ENCODE peak calls at places on chromosomes 11 and 22, in seven cellular contexts. R is BJ; A is testis; N is heart left ventricle; Q is CD8-positive, alpha-beta T cell; K is RWPE2; V is esophagus squamous epithelium. X is an unnamed sample. For H3K36me3, the result is how much of the 10 kb centered on the place peaks cover.

GRCh38 chr11:118873804-118874203 is 9.9 kb upstream of the CXCR5 start:
- DNase-seq in Q (no peak), N (no peak), K (no peak), V (no peak), R (no peak), A (no peak), X (no peak)

GRCh38 chr11:61062181-61062955 is 39.9 kb upstream of the CD5 start:
- DNase-seq in R (no peak), V (no peak), Q (no peak), N (no peak), A (no peak), K (no peak), X (no peak)

GRCh38 chr11:66443602-66444001 is 5.0 kb upstream of the MRPL11 start:
- DNase-seq in N (no peak), V (no peak), R (peak), K (no peak), A (no peak), Q (no peak), X (no peak)

GRCh38 chr22:46935506-46936377 is 173.3 kb downstream of the TBC1D22A start:
- DNase-seq in R (no peak), N (no peak), A (no peak), Q (no peak), V (no peak), K (no peak), X (no peak)

GRCh38 chr22:17672417-17672991 is 33.9 kb downstream of the BCL2L13 start:
- DNase-seq in K (no peak), V (no peak), Q (no peak), N (no peak), R (no peak), A (no peak), X (no peak)

GRCh38 chr22:31956360-31956759 is 12.0 kb downstream of the YWHAH start:
- DNase-seq in V (no peak), R (no peak), N (no peak), K (no peak), Q (no peak), A (no peak), X (no peak)

GRCh38 chr11:19498986-19499669 is 213.5 kb upstream of the NAV2 start:
- DNase-seq in R (no peak), Q (no peak), N (no peak), V (no peak), A (no peak), K (no peak), X (no peak)

GRCh38 chr11:93903989-93904388 is 53.6 kb upstream of the VSTM5 start:
- DNase-seq in V (no peak), N (no peak), A (no peak), K (no peak), Q (no peak), R (no peak), X (no peak)

GRCh38 chr22:47126344-47126811 is 363.9 kb downstream of the TBC1D22A start:
- DNase-seq in N (peak), A (no peak), K (peak), Q (no peak), V (no peak), R (no peak), X (peak)

GRCh38 chr11:119584193-119585037 is 144.6 kb downstream of the NECTIN1 start:
- DNase-seq in Q (no peak), K (no peak), R (no peak), A (peak), N (no peak), V (no peak), X (peak)

GRCh38 chr11:68382358-68382998 is 70.1 kb downstream of the LRP5 start:
- DNase-seq in R (no peak), K (no peak), V (no peak), A (no peak), N (no peak), Q (no peak), X (no peak)

GRCh38 chr22:23180301-23180892 is at the start of gene BCR:
- DNase-seq in R (no peak), Q (peak), K (no peak), V (no peak), N (peak), A (peak), X (peak)

GRCh38 chr11:21969841-21970240 is 223.0 kb upstream of the ANO5 start:
- DNase-seq in A (no peak), Q (no peak), N (no peak), K (no peak), V (no peak), R (no peak), X (no peak)

GRCh38 chr11:35101223-35101622 is 37.7 kb upstream of the CD44 start:
- DNase-seq in A (no peak), Q (no peak), K (no peak), V (no peak), R (no peak), N (no peak), X (no peak)

GRCh38 chr22:48256776-48257689 is 1494.6 kb downstream of the TBC1D22A start:
- DNase-seq in R (no peak), N (no peak), K (no peak), Q (no peak), V (no peak), A (no peak), X (no peak)

GRCh38 chr11:36149538-36150242 is 139.5 kb downstream of the COMMD9 start:
- DNase-seq in V (no peak), K (peak), A (peak), N (peak), Q (no peak), R (peak), X (peak)

GRCh38 chr22:17929909-17930308 is 94.5 kb downstream of the MICAL3 start:
- DNase-seq in A (no peak), V (no peak), Q (no peak), K (no peak), N (no peak), R (no peak), X (no peak)

GRCh38 chr22:17106785-17107546 is 14.2 kb downstream of the TMEM121B start:
- DNase-seq in R (no peak), K (no peak), A (no peak), N (no peak), V (no peak), Q (no peak), X (peak)

GRCh38 chr11:1100417-1101245 is 26.0 kb downstream of the MUC2 start:
- DNase-seq in K (peak), R (no peak), Q (no peak), A (no peak), V (no peak), N (no peak), X (peak)

GRCh38 chr22:30008401-30008800 is 71.9 kb upstream of the HORMAD2 start:
- DNase-seq in V (no peak), A (no peak), R (no peak), Q (no peak), N (no peak), K (no peak), X (no peak)

GRCh38 chr22:37824674-37825641 is 1.8 kb downstream of the GALR3 start:
- DNase-seq in Q (no peak), N (no peak), R (no peak), K (no peak), A (peak), V (no peak), X (peak)

GRCh38 chr11:71115770-71116434 is 136.5 kb downstream of the SHANK2 start:
- DNase-seq in Q (no peak), N (no peak), R (no peak), A (no peak), K (no peak), V (no peak), X (peak)

GRCh38 chr11:119754656-119755350 is 25.8 kb upstream of the NECTIN1 start:
- DNase-seq in K (peak), A (no peak), Q (no peak), R (no peak), V (no peak), N (no peak), X (no peak)

GRCh38 chr22:41914611-41915034 is 251 bp downstream of the SHISA8 start:
- DNase-seq in V (no peak), Q (no peak), R (no peak), N (no peak), K (no peak), A (no peak), X (no peak)

GRCh38 chr22:41912338-41913039 is 2.4 kb downstream of the SHISA8 start:
- DNase-seq in Q (no peak), A (no peak), N (no peak), R (no peak), K (no peak), V (no peak), X (no peak)

GRCh38 chr22:41911292-41911611 is 3.6 kb downstream of the SHISA8 start:
- DNase-seq in N (no peak), K (no peak), V (no peak), R (no peak), Q (no peak), A (no peak), X (no peak)

GRCh38 chr22:41913842-41914534 is 886 bp downstream of the SHISA8 start:
- DNase-seq in R (no peak), Q (no peak), V (no peak), K (no peak), N (no peak), A (no peak), X (no peak)

DNA sequence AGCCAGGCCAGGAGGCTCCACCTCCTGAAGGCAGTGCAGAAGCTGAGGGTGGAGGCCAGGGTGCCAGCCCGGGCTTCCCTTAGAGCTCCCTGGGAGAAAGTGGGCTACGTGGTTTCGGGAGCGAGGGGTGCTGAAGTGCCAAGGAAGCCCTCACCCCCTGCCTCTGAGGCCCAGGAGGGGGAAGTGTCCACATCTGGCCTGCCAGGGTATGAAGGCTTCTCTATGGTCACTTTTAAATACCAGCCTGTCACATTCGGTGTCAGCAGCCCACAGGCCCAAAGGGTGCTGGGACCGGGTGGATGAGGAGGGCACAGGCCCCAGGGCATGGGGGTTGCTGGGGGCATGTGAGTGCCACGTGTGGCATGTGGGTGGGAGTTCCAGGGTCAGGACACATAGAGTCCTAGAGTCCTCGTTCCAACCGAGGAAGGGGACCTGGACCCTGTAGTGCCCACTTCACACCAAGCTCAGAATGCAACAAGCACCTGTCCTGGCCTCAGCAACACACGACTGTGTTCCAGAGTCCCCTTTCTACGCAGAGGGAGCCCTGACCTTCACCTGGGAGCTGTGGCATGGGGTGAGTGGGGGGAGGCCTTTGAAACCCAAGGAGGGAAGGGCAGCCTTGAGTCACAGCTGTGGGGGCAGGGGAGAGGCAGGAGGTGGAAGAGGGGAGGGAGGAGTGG is 1.7 kb downstream of the SHISA8 start:
- DNase-seq in V (no peak), A (no peak), K (no peak), R (no peak), Q (no peak), N (no peak), X (no peak)
- H3K4me3 ChIP-seq in V (no peak), A (no peak), K (no peak), R (no peak), Q (no peak), N (no peak), X (no peak)

DNA sequence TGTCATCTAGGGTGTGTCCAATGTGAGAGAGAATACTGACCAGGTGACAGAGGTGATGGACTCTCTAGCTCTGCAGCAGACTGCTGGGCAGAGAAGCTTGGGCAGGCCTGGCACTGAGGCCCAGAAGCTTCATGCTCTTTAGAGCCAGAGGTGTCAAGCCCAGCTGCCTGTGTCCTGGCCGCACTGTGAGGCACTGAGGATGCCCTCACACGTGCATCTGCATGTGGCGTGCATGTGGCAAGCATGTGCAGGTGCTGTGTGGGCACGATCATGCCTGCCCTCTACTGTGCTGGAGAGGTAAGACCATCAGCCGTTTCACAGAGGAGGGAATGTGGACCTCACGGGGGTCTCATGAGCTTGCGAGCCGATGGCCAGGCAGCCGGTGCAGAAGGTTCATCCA is 15.8 kb upstream of the TXNRD2 start:
- DNase-seq in A (no peak), K (peak), N (no peak), Q (no peak), R (no peak), V (no peak), X (peak)
- TF ChIP-seq CTCF in A (no peak), K (peak), N (no peak), Q (no peak), R (peak), V (no peak), X (no peak)

DNA sequence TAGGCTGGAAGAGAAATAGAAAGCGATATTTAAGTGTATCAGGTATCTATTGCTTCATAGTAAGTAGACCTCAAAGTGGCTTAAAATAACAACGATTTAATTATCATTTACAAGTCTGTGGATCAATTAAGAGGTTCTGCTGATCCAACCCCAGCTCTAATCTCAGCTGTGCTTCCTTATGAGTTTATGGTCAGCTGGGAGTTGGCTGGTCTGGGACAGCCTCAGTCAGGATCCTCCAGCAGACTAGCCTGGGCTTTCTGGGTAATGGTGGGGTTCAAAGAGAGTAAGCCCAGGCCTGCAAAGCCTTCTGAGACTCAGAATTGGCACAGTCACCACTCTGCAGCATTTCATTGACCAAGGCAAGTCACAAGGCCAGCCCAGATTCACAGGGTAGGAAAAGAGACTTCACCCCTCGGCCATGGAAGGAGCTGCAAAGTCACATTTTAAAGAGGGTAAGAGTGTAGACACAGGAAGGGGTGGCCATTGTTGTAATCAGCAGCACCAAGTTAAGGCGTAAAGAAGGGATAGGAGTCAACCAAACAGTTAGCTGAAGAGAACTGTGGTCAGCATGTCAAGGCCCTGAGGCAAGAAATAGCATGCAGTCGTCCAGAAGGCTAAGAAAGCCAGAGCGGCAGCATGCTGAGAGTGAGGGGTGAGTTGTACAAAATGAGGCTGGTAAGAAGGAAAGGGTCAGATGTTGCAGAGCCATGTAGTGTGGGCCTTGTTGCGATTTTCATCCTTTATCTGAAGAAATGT is 168.2 kb downstream of the ETS1 start:
- DNase-seq in V (no peak), N (no peak), A (no peak), K (no peak), R (no peak), Q (no peak), X (no peak)
- H3K36me3 ChIP-seq in V (under half), N (under half), A (under half), K (under half), R (under half), Q (under half), X (under half)

GRCh38 chr11:86644291-86644690 is 28.1 kb downstream of the ME3 start:
- DNase-seq in R (peak), A (no peak), K (no peak), V (no peak), N (no peak), Q (no peak), X (no peak)
- H3K4me3 ChIP-seq in R (no peak), A (no peak), K (no peak), V (no peak), N (no peak), Q (no peak), X (no peak)

GRCh38 chr11:112289588-112290461 is 29.2 kb upstream of the PLET1 start:
- DNase-seq in A (peak), V (no peak), K (peak), R (no peak), N (peak), Q (peak), X (peak)
- TF ChIP-seq CTCF in A (peak), V (peak), K (peak), R (peak), N (peak), Q (peak), X (peak)

GRCh38 chr11:12218909-12219308 is 108.5 kb downstream of the MICAL2 start:
- DNase-seq in K (no peak), N (no peak), V (no peak), Q (no peak), A (no peak), R (no peak), X (no peak)
- H3K36me3 ChIP-seq in K (half or more), N (under half), V (under half), Q (under half), A (under half), R (under half), X (under half)

GRCh38 chr22:26512149-26512793 is at the start of gene TFIP11:
- DNase-seq in N (peak), Q (peak), R (peak), A (peak), K (peak), V (peak), X (peak)

GRCh38 chr22:26514419-26515161 is 2.3 kb upstream of the TFIP11 start:
- DNase-seq in A (no peak), V (no peak), K (no peak), Q (no peak), R (no peak), N (no peak), X (no peak)

GRCh38 chr22:26516503-26516902 is 4.2 kb upstream of the TFIP11 start:
- DNase-seq in V (no peak), Q (no peak), A (no peak), R (no peak), N (no peak), K (no peak), X (no peak)

GRCh38 chr22:26515938-26516337 is 3.7 kb upstream of the TFIP11 start:
- DNase-seq in R (no peak), N (no peak), V (no peak), K (no peak), Q (no peak), A (no peak), X (no peak)

GRCh38 chr22:26513852-26514251 is 1.6 kb upstream of the TFIP11 start:
- DNase-seq in Q (no peak), V (no peak), A (no peak), R (no peak), N (no peak), K (no peak), X (no peak)
- H3K4me3 ChIP-seq in Q (no peak), V (no peak), A (no peak), R (no peak), N (no peak), K (peak), X (no peak)

DNA sequence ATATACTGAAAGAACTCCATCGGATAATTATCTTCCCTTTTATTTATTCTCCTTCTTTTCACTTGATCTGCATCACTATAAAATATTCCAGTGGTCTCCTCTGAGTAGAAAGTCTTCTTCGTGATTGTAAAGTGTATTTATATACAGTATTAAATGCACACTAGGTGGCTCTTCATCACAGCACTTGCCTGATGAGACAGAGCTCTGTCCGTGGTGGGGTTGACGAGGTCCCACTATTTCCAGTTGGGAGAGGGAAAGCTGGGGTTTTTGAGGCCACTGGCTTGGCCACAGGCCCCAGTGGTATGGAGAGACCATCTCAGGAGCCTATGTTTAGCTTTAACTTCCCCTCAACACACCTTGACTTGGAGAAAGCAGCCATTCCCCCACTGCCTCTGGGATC is 31.6 kb upstream of the ZBTB16 start:
- DNase-seq in R (no peak), V (no peak), Q (no peak), N (no peak), A (no peak), K (no peak), X (no peak)
- TF ChIP-seq CTCF in R (peak), V (no peak), Q (no peak), N (no peak), A (no peak), K (no peak), X (no peak)

GRCh38 chr11:74957937-74958629 is 9.0 kb downstream of the SPCS2 start:
- DNase-seq in V (no peak), R (no peak), A (no peak), K (no peak), N (no peak), Q (no peak), X (no peak)
- H3K36me3 ChIP-seq in V (under half), R (under half), A (under half), K (half or more), N (under half), Q (under half), X (under half)

X was measured in left lung.